ENCODE peak calls at places on chromosomes 16 and 17, in six cellular contexts. One of them, this sample, is unnamed.

GRCh38 chr16:50667497-50668367 is 13.4 kb downstream of the SNX20 start:
- DNase-seq in psoas muscle: no peak
- DNase-seq in lower leg skin: no peak
- DNase-seq in Peyer's patch: no peak
- DNase-seq in omental fat pad: no peak
- DNase-seq in CD4-positive, alpha-beta T cell: no peak
- DNase-seq in this sample: no peak

GRCh38 chr17:33342025-33342424 is 48.9 kb upstream of the ASIC2 start:
- DNase-seq in psoas muscle: no peak
- DNase-seq in lower leg skin: no peak
- DNase-seq in Peyer's patch: no peak
- DNase-seq in omental fat pad: no peak
- DNase-seq in CD4-positive, alpha-beta T cell: no peak
- DNase-seq in this sample: no peak

GRCh38 chr16:88700636-88701482 is 5.3 kb downstream of the RNF166 start:
- DNase-seq in psoas muscle: peak
- DNase-seq in lower leg skin: peak
- DNase-seq in Peyer's patch: peak
- DNase-seq in omental fat pad: peak
- DNase-seq in CD4-positive, alpha-beta T cell: peak
- DNase-seq in this sample: peak

GRCh38 chr17:31560836-31561235 is 169.4 kb downstream of the RAB11FIP4 start:
- DNase-seq in psoas muscle: no peak
- DNase-seq in lower leg skin: peak
- DNase-seq in Peyer's patch: no peak
- DNase-seq in omental fat pad: no peak
- DNase-seq in CD4-positive, alpha-beta T cell: no peak
- DNase-seq in this sample: no peak

GRCh38 chr17:18026408-18026776 is 12.6 kb downstream of the ATPAF2 start:
- DNase-seq in psoas muscle: peak
- DNase-seq in lower leg skin: peak
- DNase-seq in Peyer's patch: peak
- DNase-seq in omental fat pad: no peak
- DNase-seq in CD4-positive, alpha-beta T cell: no peak
- DNase-seq in this sample: no peak

GRCh38 chr17:44556114-44556853 is 1.0 kb upstream of the FZD2 start:
- DNase-seq in psoas muscle: no peak
- DNase-seq in lower leg skin: no peak
- DNase-seq in Peyer's patch: peak
- DNase-seq in omental fat pad: no peak
- DNase-seq in CD4-positive, alpha-beta T cell: no peak
- DNase-seq in this sample: peak

GRCh38 chr16:47018223-47018891 is 44.9 kb upstream of the DNAJA2 start:
- DNase-seq in psoas muscle: no peak
- DNase-seq in lower leg skin: no peak
- DNase-seq in Peyer's patch: peak
- DNase-seq in omental fat pad: no peak
- DNase-seq in CD4-positive, alpha-beta T cell: peak
- DNase-seq in this sample: peak

GRCh38 chr16:77869997-77870813 is 81.8 kb downstream of the VAT1L start:
- DNase-seq in psoas muscle: no peak
- DNase-seq in lower leg skin: peak
- DNase-seq in Peyer's patch: no peak
- DNase-seq in omental fat pad: no peak
- DNase-seq in CD4-positive, alpha-beta T cell: no peak
- DNase-seq in this sample: no peak

GRCh38 chr17:80795737-80796136 is 195.9 kb upstream of the CHMP6 start:
- DNase-seq in psoas muscle: peak
- DNase-seq in lower leg skin: peak
- DNase-seq in Peyer's patch: no peak
- DNase-seq in omental fat pad: no peak
- DNase-seq in CD4-positive, alpha-beta T cell: peak
- DNase-seq in this sample: no peak

DNA sequence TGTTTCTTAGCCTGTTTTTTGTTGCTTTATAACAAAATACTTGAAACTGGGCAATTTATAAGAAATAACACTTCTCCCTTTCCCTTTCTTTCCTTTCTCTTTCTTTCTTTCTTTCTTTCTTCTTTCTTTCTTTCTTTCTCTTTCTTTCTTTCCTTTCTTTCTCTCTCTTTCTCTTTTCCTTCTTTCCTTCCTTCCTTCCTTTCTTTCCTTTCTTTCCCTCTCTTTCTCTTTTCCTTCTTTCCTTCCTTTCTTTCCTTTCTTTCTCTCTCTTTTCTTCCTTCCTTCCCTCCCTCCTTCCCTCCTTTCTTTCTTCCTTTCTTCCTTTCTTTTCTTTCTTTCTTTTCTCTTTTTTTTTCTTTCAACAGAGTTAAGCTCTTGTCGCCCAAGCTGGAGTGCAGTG is 27.8 kb downstream of the FAM20A start:
- DNase-seq in psoas muscle: no peak
- DNase-seq in lower leg skin: no peak
- DNase-seq in Peyer's patch: no peak
- DNase-seq in omental fat pad: no peak
- DNase-seq in CD4-positive, alpha-beta T cell: no peak
- DNase-seq in this sample: no peak
- TF ChIP-seq CTCF in psoas muscle: no peak
- TF ChIP-seq CTCF in lower leg skin: no peak
- TF ChIP-seq CTCF in Peyer's patch: no peak
- TF ChIP-seq CTCF in omental fat pad: no peak
- TF ChIP-seq CTCF in CD4-positive, alpha-beta T cell: no peak
- TF ChIP-seq CTCF in this sample: no peak

DNA sequence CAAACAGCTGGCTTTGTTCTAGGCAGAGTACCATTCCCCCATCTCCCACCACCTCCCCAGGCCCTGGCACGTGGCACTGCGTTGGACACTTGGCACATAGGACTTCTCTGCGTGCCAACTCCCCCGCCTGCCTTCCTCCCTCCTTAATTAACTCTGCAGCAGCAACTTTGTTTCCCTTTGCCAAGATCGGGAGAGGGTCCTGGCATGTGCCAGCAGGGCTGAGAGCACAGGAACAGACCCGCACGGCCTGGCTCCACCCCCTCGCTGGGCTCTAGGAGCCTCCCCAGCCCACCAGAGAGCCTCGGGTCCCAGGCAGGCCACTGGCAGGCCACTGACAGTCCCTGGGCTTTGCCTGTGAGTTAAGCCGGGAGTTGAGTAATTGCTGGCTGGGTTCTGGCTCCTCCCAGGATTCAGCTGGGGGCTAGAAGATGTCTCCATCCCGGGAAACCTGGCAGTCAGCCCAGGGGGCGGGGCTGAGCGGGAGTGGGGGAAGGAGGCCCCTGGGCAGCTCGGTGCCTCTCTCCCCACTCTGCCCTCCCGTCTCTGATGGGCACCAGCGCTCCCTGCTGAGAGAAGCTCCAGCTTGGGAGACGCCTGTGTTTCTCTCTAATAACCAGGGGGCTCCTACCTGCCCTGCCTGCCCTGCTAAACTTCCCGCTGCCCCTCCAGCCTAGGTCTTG is 224.0 kb upstream of the TNRC6C start:
- DNase-seq in psoas muscle: peak
- DNase-seq in lower leg skin: peak
- DNase-seq in Peyer's patch: peak
- DNase-seq in omental fat pad: peak
- DNase-seq in CD4-positive, alpha-beta T cell: no peak
- DNase-seq in this sample: no peak
- TF ChIP-seq CTCF in psoas muscle: no peak
- TF ChIP-seq CTCF in lower leg skin: no peak
- TF ChIP-seq CTCF in Peyer's patch: no peak
- TF ChIP-seq CTCF in omental fat pad: no peak
- TF ChIP-seq CTCF in CD4-positive, alpha-beta T cell: no peak
- TF ChIP-seq CTCF in this sample: no peak

DNA sequence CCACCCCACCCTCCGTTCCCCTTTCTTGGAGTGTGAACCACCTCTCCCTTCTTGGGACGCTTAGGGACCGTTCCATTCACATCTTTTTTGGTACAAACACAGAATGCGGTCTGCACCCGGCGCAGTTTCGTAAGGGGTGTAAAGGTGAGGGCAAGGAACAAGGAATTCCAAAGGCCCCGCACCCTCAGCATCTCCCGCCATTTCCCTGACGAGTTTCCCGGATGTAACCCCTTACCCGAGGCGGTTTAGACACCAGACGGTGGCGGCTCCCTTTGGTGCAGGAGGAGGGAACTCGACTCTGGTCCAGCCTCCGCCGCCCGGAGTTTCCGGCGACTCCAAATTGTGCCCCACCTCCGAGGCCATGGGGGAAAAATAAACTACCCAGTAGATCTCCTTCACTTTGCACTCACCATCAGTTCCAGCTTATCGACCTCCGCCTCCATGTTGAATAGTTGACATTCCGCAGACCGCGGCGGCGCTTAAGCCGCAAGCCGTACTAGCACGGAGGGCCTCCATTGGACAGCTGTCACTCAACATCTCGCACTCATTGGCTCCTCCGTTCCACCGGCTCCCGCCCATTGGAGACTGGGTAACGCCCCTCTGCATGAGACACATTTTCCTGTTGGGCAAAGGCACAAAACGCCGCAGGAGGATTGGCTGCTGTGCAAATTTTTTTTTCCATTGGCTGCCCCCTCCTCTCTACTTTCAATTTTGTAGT is at the start of gene SKA2:
- DNase-seq in psoas muscle: peak
- DNase-seq in lower leg skin: peak
- DNase-seq in Peyer's patch: peak
- DNase-seq in omental fat pad: peak
- DNase-seq in CD4-positive, alpha-beta T cell: peak
- DNase-seq in this sample: peak
- TF ChIP-seq CTCF in psoas muscle: no peak
- TF ChIP-seq CTCF in lower leg skin: no peak
- TF ChIP-seq CTCF in Peyer's patch: no peak
- TF ChIP-seq CTCF in omental fat pad: no peak
- TF ChIP-seq CTCF in CD4-positive, alpha-beta T cell: no peak
- TF ChIP-seq CTCF in this sample: no peak

GRCh38 chr16:48385272-48385953 is at the start of gene SIAH1:
- DNase-seq in psoas muscle: peak
- DNase-seq in lower leg skin: peak
- DNase-seq in Peyer's patch: peak
- DNase-seq in omental fat pad: peak
- DNase-seq in CD4-positive, alpha-beta T cell: peak
- DNase-seq in this sample: peak
- TF ChIP-seq CTCF in psoas muscle: no peak
- TF ChIP-seq CTCF in lower leg skin: no peak
- TF ChIP-seq CTCF in Peyer's patch: no peak
- TF ChIP-seq CTCF in omental fat pad: no peak
- TF ChIP-seq CTCF in CD4-positive, alpha-beta T cell: no peak
- TF ChIP-seq CTCF in this sample: no peak

DNA sequence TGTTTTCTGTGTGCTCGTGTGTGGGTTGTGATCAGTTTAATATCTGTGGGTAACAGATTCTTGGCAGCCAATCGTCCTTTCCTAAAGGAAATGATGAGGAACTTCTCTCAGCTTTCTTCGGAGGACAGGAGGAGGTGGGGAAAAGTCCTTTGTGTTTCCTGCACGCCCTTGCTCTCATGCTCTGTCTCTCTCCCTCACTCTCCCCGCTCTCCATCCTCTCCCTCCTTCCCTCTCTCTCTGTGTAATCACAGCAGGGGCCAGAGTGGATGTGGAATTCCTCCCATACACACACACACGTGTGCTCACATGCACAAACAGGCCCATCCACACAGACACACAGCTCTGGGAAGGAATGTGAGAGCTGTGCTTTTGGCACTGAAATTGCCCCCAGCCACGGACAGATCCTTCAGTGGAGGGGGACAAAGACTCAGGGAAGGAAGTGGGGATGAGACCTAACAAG is 83.6 kb upstream of the PLCG2 start:
- DNase-seq in psoas muscle: no peak
- DNase-seq in lower leg skin: no peak
- DNase-seq in Peyer's patch: no peak
- DNase-seq in omental fat pad: no peak
- DNase-seq in CD4-positive, alpha-beta T cell: no peak
- DNase-seq in this sample: no peak
- TF ChIP-seq CTCF in psoas muscle: no peak
- TF ChIP-seq CTCF in lower leg skin: no peak
- TF ChIP-seq CTCF in Peyer's patch: no peak
- TF ChIP-seq CTCF in omental fat pad: no peak
- TF ChIP-seq CTCF in CD4-positive, alpha-beta T cell: no peak
- TF ChIP-seq CTCF in this sample: no peak

GRCh38 chr16:1938910-1939309 is 4.1 kb downstream of the MSRB1 start:
- DNase-seq in psoas muscle: no peak
- DNase-seq in lower leg skin: no peak
- DNase-seq in Peyer's patch: no peak
- DNase-seq in omental fat pad: no peak
- DNase-seq in CD4-positive, alpha-beta T cell: no peak
- DNase-seq in this sample: no peak

GRCh38 chr16:1941924-1942809 is 832 bp downstream of the MSRB1 start:
- DNase-seq in psoas muscle: no peak
- DNase-seq in lower leg skin: no peak
- DNase-seq in Peyer's patch: no peak
- DNase-seq in omental fat pad: no peak
- DNase-seq in CD4-positive, alpha-beta T cell: no peak
- DNase-seq in this sample: no peak

GRCh38 chr16:1942810-1943726 is at the start of gene MSRB1:
- DNase-seq in psoas muscle: peak
- DNase-seq in lower leg skin: peak
- DNase-seq in Peyer's patch: peak
- DNase-seq in omental fat pad: peak
- DNase-seq in CD4-positive, alpha-beta T cell: peak
- DNase-seq in this sample: peak

GRCh38 chr16:1940273-1941161 is 2.5 kb downstream of the MSRB1 start:
- DNase-seq in psoas muscle: no peak
- DNase-seq in lower leg skin: no peak
- DNase-seq in Peyer's patch: peak
- DNase-seq in omental fat pad: no peak
- DNase-seq in CD4-positive, alpha-beta T cell: no peak
- DNase-seq in this sample: no peak

GRCh38 chr16:1941162-1941923 is 1.7 kb downstream of the MSRB1 start:
- DNase-seq in psoas muscle: peak
- DNase-seq in lower leg skin: no peak
- DNase-seq in Peyer's patch: no peak
- DNase-seq in omental fat pad: no peak
- DNase-seq in CD4-positive, alpha-beta T cell: no peak
- DNase-seq in this sample: peak
- TF ChIP-seq CTCF in psoas muscle: peak
- TF ChIP-seq CTCF in lower leg skin: no peak
- TF ChIP-seq CTCF in Peyer's patch: no peak
- TF ChIP-seq CTCF in omental fat pad: no peak
- TF ChIP-seq CTCF in CD4-positive, alpha-beta T cell: no peak
- TF ChIP-seq CTCF in this sample: peak

GRCh38 chr17:8799001-8799850 is at the start of gene MFSD6L:
- DNase-seq in psoas muscle: no peak
- DNase-seq in lower leg skin: peak
- DNase-seq in Peyer's patch: peak
- DNase-seq in omental fat pad: no peak
- DNase-seq in CD4-positive, alpha-beta T cell: no peak
- DNase-seq in this sample: no peak
- TF ChIP-seq CTCF in psoas muscle: no peak
- TF ChIP-seq CTCF in lower leg skin: no peak
- TF ChIP-seq CTCF in Peyer's patch: peak
- TF ChIP-seq CTCF in omental fat pad: no peak
- TF ChIP-seq CTCF in CD4-positive, alpha-beta T cell: no peak
- TF ChIP-seq CTCF in this sample: no peak